ENCODE peak calls at places on chromosomes 7 and 10, in ten cellular contexts. T, J, Q, V, C, L, I, Y, U and M are unnamed samples.

GRCh38 chr7:909358-910329 is 33.3 kb downstream of the GET4 start:
- DNase-seq in C (peak), T (peak), L (no peak), Q (peak), J (no peak), V (peak), U (peak), I (peak), Y (peak), M (no peak)

GRCh38 chr7:66930341-66930740 is 9.3 kb downstream of the TMEM248 start:
- DNase-seq in Y (no peak), T (peak), C (no peak), I (no peak), V (peak), U (no peak), J (no peak), L (no peak), Q (peak), M (no peak)

GRCh38 chr10:100446130-100446761 is 16.6 kb upstream of the WNT8B start:
- DNase-seq in I (no peak), L (no peak), U (no peak), V (no peak), C (no peak), T (no peak), Y (no peak), Q (no peak), J (no peak), M (no peak)

GRCh38 chr10:124565565-124566221 is 104.1 kb downstream of the LHPP start:
- DNase-seq in C (peak), J (peak), V (peak), Y (no peak), U (no peak), T (no peak), Q (no peak), L (no peak), I (peak), M (no peak)

GRCh38 chr7:91047636-91048035 is 216.6 kb upstream of the FZD1 start:
- DNase-seq in I (no peak), U (no peak), C (no peak), J (no peak), Y (no peak), L (no peak), V (no peak), T (peak), Q (peak), M (no peak)

GRCh38 chr7:157009778-157010587 is 480 bp downstream of the MNX1 start:
- DNase-seq in C (peak), T (no peak), U (no peak), J (no peak), L (no peak), I (no peak), Q (no peak), Y (no peak), V (no peak), M (peak)

GRCh38 chr10:23442936-23443335 is 4.1 kb downstream of the OTUD1 start:
- DNase-seq in T (peak), Y (no peak), C (no peak), V (peak), I (no peak), Q (peak), U (no peak), L (no peak), J (no peak), M (no peak)

GRCh38 chr10:49592726-49593563 is 17.2 kb upstream of the SLC18A3 start:
- DNase-seq in V (peak), Y (peak), L (no peak), U (no peak), J (no peak), C (peak), I (no peak), T (peak), Q (peak), M (peak)

GRCh38 chr7:121107923-121108498 is 119.5 kb downstream of the CPED1 start:
- DNase-seq in Y (no peak), T (peak), U (no peak), C (peak), Q (peak), L (peak), I (no peak), V (peak), J (no peak), M (peak)

GRCh38 chr10:50972591-50972990 is 87.2 kb upstream of the A1CF start:
- DNase-seq in Q (no peak), U (no peak), Y (no peak), V (no peak), L (no peak), I (no peak), T (no peak), J (no peak), C (no peak), M (no peak)

GRCh38 chr7:119197872-119198527 is 973.5 kb downstream of the ANKRD7 start:
- DNase-seq in V (peak), I (no peak), L (no peak), T (peak), Q (peak), J (no peak), Y (no peak), C (peak), U (no peak), M (peak)

GRCh38 chr10:74887614-74888284 is 61.3 kb downstream of the KAT6B start:
- DNase-seq in Q (no peak), T (no peak), U (no peak), Y (no peak), J (no peak), L (no peak), V (no peak), I (no peak), C (no peak), M (no peak)

GRCh38 chr10:67883710-67884312 is 645 bp upstream of the SIRT1 start:
- DNase-seq in U (no peak), J (no peak), V (no peak), L (peak), T (no peak), Y (no peak), I (no peak), C (no peak), Q (peak), M (peak)

GRCh38 chr7:96303105-96303685 is 18.7 kb downstream of the SLC25A13 start:
- DNase-seq in T (peak), Y (no peak), C (no peak), I (no peak), U (no peak), V (peak), L (no peak), Q (no peak), J (no peak), M (no peak)

GRCh38 chr7:31855530-31855929 is 168.5 kb downstream of the PPP1R17 start:
- DNase-seq in T (no peak), C (no peak), Q (no peak), V (no peak), Y (no peak), I (no peak), L (no peak), J (no peak), U (no peak), M (no peak)

GRCh38 chr7:100128602-100128963 is 1.8 kb downstream of the MBLAC1 start:
- DNase-seq in Y (no peak), Q (no peak), C (no peak), V (no peak), U (no peak), J (no peak), T (no peak), L (no peak), I (no peak), M (no peak)

GRCh38 chr7:95686109-95686508 is 86.2 kb upstream of the DYNC1I1 start:
- DNase-seq in U (no peak), Y (peak), J (no peak), T (peak), C (peak), Q (peak), I (peak), V (peak), L (no peak), M (peak)

GRCh38 chr10:24519950-24520349 is 203.7 kb downstream of the ARHGAP21 start:
- DNase-seq in Q (no peak), V (no peak), J (no peak), T (peak), I (no peak), L (no peak), U (no peak), C (no peak), Y (no peak), M (peak)

GRCh38 chr10:23088609-23089008 is 6.8 kb upstream of the MSRB2 start:
- DNase-seq in T (no peak), J (no peak), Q (peak), Y (no peak), I (no peak), U (no peak), L (no peak), C (no peak), V (no peak), M (no peak)

GRCh38 chr10:86871563-86872183 is 85.7 kb downstream of the MMRN2 start:
- DNase-seq in V (peak), U (no peak), Q (peak), L (no peak), C (no peak), I (no peak), T (peak), J (no peak), Y (no peak), M (no peak)

GRCh38 chr7:69078997-69079769 is 519.1 kb upstream of the AUTS2 start:
- DNase-seq in Y (no peak), T (no peak), J (no peak), V (peak), I (no peak), U (no peak), C (no peak), L (no peak), Q (peak), M (no peak)

GRCh38 chr7:98209166-98209920 is 1.9 kb upstream of the BHLHA15 start:
- DNase-seq in C (no peak), Q (no peak), Y (no peak), T (no peak), U (peak), J (no peak), I (no peak), L (no peak), V (no peak), M (no peak)

GRCh38 chr7:51732066-51732465 is 415.5 kb upstream of the COBL start:
- DNase-seq in T (no peak), Y (no peak), L (no peak), I (no peak), Q (no peak), V (no peak), J (no peak), C (no peak), U (no peak), M (no peak)

GRCh38 chr7:51727441-51727840 is 410.8 kb upstream of the COBL start:
- DNase-seq in I (no peak), L (no peak), Y (no peak), J (no peak), Q (no peak), C (no peak), U (no peak), T (no peak), V (no peak), M (no peak)

GRCh38 chr7:51731086-51731485 is 414.5 kb upstream of the COBL start:
- DNase-seq in T (no peak), J (no peak), I (no peak), L (no peak), Y (no peak), Q (no peak), V (no peak), U (no peak), C (no peak), M (no peak)

GRCh38 chr7:51732951-51733350 is 416.3 kb upstream of the COBL start:
- DNase-seq in V (no peak), Q (no peak), C (no peak), I (no peak), Y (no peak), U (no peak), L (no peak), J (no peak), T (no peak), M (no peak)
- TF ChIP-seq CTCF in V (no peak), Q (no peak), C (no peak), I (no peak), Y (no peak), U (no peak), L (no peak), J (no peak), T (no peak), M (no peak)

DNA sequence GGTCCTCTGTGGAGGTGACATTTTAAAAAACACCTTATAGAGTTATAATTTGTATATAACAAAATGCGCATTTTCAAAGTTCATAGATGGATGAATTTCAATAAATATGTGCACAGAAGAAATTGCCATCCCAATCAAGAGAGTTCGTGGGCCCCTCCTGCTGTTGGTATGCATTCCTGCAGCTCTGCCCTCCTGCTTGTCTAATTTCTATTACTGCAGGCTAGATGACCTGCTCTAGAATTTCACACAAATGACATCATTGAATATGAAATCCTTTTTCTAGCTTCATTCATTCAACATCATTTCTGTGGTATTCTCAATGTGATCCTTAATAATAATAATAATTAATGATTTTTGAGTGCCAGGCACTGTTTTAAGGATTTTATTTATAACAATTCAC is 348.2 kb downstream of the SDK1 start:
- DNase-seq in Q (no peak), Y (no peak), V (no peak), J (no peak), C (no peak), U (no peak), I (no peak), T (peak), L (no peak), M (no peak)
- TF ChIP-seq CTCF in Q (no peak), Y (no peak), V (no peak), J (no peak), C (no peak), U (no peak), I (no peak), T (peak), L (no peak), M (no peak)

GRCh38 chr10:116771101-116771705 is 28.8 kb upstream of the HSPA12A start:
- DNase-seq in J (no peak), C (peak), L (peak), I (peak), V (peak), Q (peak), T (peak), Y (peak), U (peak), M (no peak)
- TF ChIP-seq CTCF in J (no peak), C (no peak), L (no peak), I (no peak), V (no peak), Q (peak), T (peak), Y (no peak), U (no peak), M (no peak)

DNA sequence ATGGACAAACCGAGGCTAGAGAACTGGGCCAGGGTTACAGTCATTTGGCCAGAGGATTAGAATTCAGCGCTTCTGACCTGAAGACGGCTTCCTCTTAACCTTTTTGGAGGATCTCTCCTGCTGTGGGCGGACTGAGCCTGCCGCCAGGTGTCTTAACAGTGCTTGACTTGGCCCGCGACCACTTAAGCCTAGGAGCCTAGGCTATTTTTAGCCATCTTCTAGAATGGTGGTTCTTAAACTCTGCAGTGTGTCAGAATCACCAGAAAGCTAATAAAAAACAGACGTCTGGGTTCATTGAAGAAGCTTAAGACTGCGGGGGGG is 722 bp downstream of the MDH2 start:
- DNase-seq in U (no peak), Q (no peak), I (peak), V (no peak), J (no peak), L (no peak), C (peak), Y (no peak), T (no peak), M (peak)
- TF ChIP-seq CTCF in U (no peak), Q (peak), I (peak), V (no peak), J (no peak), L (peak), C (no peak), Y (no peak), T (no peak), M (no peak)

GRCh38 chr10:128295003-128295402 is 168.8 kb upstream of the MKI67 start:
- DNase-seq in Q (no peak), L (no peak), T (no peak), V (no peak), U (no peak), Y (no peak), J (no peak), I (no peak), C (no peak), M (no peak)
- TF ChIP-seq CTCF in Q (no peak), L (no peak), T (no peak), V (no peak), U (no peak), Y (no peak), J (no peak), I (no peak), C (no peak), M (no peak)

GRCh38 chr10:64376169-64376568 is 855.0 kb downstream of the REEP3 start:
- DNase-seq in J (no peak), C (no peak), U (no peak), V (no peak), Q (no peak), I (no peak), L (no peak), Y (no peak), T (no peak), M (no peak)

GRCh38 chr10:64385355-64385754 is 864.2 kb downstream of the REEP3 start:
- DNase-seq in L (no peak), V (no peak), T (no peak), C (no peak), I (no peak), Q (no peak), Y (no peak), J (no peak), U (no peak), M (no peak)

GRCh38 chr10:64379898-64380297 is 858.7 kb downstream of the REEP3 start:
- DNase-seq in I (no peak), V (no peak), C (no peak), Q (no peak), Y (no peak), U (no peak), J (no peak), L (no peak), T (no peak), M (peak)
- TF ChIP-seq CTCF in I (no peak), V (no peak), C (no peak), Q (no peak), Y (no peak), U (no peak), J (no peak), L (no peak), T (no peak), M (no peak)